ENCODE peak calls at places on chromosomes 16 and 17, in eight cellular contexts. Y is fibroblast of pulmonary artery, W is dorsolateral prefrontal cortex, G is AG09319, F is HFF-Myc, Q is IMR-90, K is stomach, V is CD14-positive monocyte. M is an unnamed sample.

GRCh38 chr16:28149016-28149888 is 62.5 kb downstream of the XPO6 start:
- DNase-seq in G (no peak), F (no peak), Y (no peak), K (no peak), W (no peak), V (no peak), Q (peak), M (peak)

GRCh38 chr17:47730681-47731080 is 2.4 kb upstream of the TBX21 start:
- DNase-seq in Y (no peak), K (no peak), W (no peak), F (no peak), V (no peak), G (no peak), Q (no peak), M (no peak)

GRCh38 chr17:41586863-41587495 is at the start of gene KRT14:
- DNase-seq in Q (no peak), W (no peak), G (no peak), K (no peak), Y (no peak), F (no peak), V (no peak), M (peak)

GRCh38 chr17:31917065-31917529 is 15.6 kb upstream of the UTP6 start:
- DNase-seq in W (no peak), K (peak), G (no peak), V (no peak), Q (no peak), F (no peak), Y (no peak), M (no peak)

GRCh38 chr17:19568016-19568350 is 34.3 kb downstream of the SLC47A1 start:
- DNase-seq in K (no peak), F (no peak), G (no peak), Q (no peak), V (no peak), Y (no peak), W (no peak), M (no peak)

GRCh38 chr17:16942141-16943031 is 29.5 kb downstream of the TNFRSF13B start:
- DNase-seq in G (no peak), F (no peak), V (no peak), W (peak), K (no peak), Q (peak), Y (no peak), M (no peak)

GRCh38 chr17:82320956-82321927 is 3.8 kb upstream of the CD7 start:
- DNase-seq in Y (peak), F (no peak), K (no peak), Q (no peak), W (no peak), G (no peak), V (no peak), M (peak)

GRCh38 chr17:44014133-44014436 is 678 bp downstream of the TMEM101 start:
- DNase-seq in Q (no peak), V (no peak), G (no peak), F (no peak), K (no peak), Y (no peak), W (no peak), M (no peak)

GRCh38 chr16:65120811-65121721 is 797 bp downstream of the CDH11 start:
- DNase-seq in V (no peak), Q (peak), F (no peak), G (no peak), Y (peak), W (peak), K (no peak), M (no peak)

GRCh38 chr17:49434821-49435581 is 20.3 kb upstream of the PHB1 start:
- DNase-seq in W (no peak), Q (peak), F (peak), V (no peak), Y (peak), K (peak), G (peak), M (peak)

GRCh38 chr16:88705076-88705684 is 1.0 kb downstream of the RNF166 start:
- DNase-seq in V (peak), W (no peak), F (no peak), Q (peak), Y (no peak), G (no peak), K (no peak), M (no peak)

GRCh38 chr17:61422869-61423268 is 23.2 kb downstream of the TBX2 start:
- DNase-seq in K (no peak), V (no peak), Q (no peak), Y (no peak), W (no peak), G (no peak), F (no peak), M (no peak)

GRCh38 chr17:37399404-37399803 is 7.2 kb downstream of the ACACA start:
- DNase-seq in K (no peak), W (no peak), Q (peak), G (no peak), Y (peak), V (no peak), F (no peak), M (peak)

GRCh38 chr17:63956296-63956920 is 16.3 kb downstream of the SCN4A start:
- DNase-seq in G (no peak), K (no peak), Q (peak), F (no peak), Y (peak), V (no peak), W (no peak), M (no peak)

GRCh38 chr17:70905796-70906195 is 736.5 kb downstream of the KCNJ2 start:
- DNase-seq in F (peak), G (peak), W (no peak), V (no peak), K (no peak), Y (peak), Q (peak), M (peak)

GRCh38 chr16:68247400-68247799 is 2.2 kb downstream of the PLA2G15 start:
- DNase-seq in W (no peak), Y (no peak), F (no peak), V (peak), K (no peak), G (no peak), Q (no peak), M (no peak)

GRCh38 chr17:33686171-33686570 is 393.1 kb upstream of the ASIC2 start:
- DNase-seq in K (no peak), Y (no peak), W (no peak), F (no peak), G (no peak), Q (no peak), V (no peak), M (no peak)

GRCh38 chr17:77436058-77436442 is 295.3 kb downstream of the SEC14L1 start:
- DNase-seq in Y (peak), Q (peak), W (no peak), V (no peak), F (no peak), G (no peak), K (no peak), M (no peak)

GRCh38 chr17:1362964-1363363 is 37.1 kb downstream of the YWHAE start:
- DNase-seq in W (no peak), K (no peak), F (no peak), Q (no peak), V (peak), G (no peak), Y (peak), M (peak)

GRCh38 chr16:30615358-30616076 is 5.3 kb upstream of the ZNF689 start:
- DNase-seq in Q (peak), F (no peak), G (no peak), V (peak), W (no peak), K (peak), Y (peak), M (peak)

DNA sequence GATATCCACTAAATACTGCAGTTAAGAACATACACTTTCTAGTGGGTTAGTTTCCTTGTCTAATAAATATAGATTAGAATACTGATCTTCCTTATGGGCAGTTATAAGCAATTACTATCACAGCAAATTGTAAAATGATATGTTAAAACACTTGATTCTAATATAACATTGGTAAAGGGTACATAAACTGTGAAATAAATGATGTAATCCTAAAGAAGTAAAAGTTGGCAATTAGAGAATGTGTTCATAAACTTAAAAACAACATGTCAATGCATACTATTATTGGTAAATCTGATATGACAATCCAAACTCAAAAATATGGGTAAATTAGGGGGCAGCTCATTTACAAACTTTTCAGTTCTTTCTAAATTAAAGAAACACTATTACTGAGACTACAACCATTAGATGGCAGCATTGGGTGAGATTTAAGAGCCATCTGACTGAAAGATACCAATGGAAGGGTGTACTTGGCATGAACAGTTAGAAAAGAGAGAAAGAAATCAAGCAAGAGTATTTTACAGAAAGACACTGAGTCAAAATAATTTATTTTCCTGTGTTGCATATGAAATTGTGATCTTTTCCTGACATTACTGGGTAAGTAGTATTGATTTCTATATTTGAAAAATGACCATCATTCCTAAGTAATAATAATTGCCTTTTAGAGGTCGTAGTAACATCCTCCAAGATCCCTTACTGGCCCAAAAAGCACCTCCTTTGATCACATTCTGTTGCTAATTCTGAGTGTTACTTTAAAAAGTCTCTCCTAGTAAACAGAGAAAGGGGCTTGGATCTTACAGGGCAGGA is 119.6 kb downstream of the SPAG9 start:
- DNase-seq in G (peak), K (no peak), V (no peak), W (no peak), F (peak), Y (peak), Q (peak), M (peak)
- TF ChIP-seq CTCF in G (peak), K (no peak), V (peak), W (peak), F (peak), Y (peak), Q (peak), M (peak)

GRCh38 chr16:86521236-86522197 is 11.2 kb downstream of the FOXF1 start:
- DNase-seq in W (no peak), V (no peak), K (no peak), F (no peak), G (no peak), Y (no peak), Q (no peak), M (no peak)
- TF ChIP-seq CTCF in W (no peak), V (no peak), K (no peak), F (no peak), G (no peak), Y (no peak), Q (no peak), M (no peak)

GRCh38 chr16:1782408-1783247 is at the start of the genes NUBP2 and SPSB3:
- DNase-seq in Q (peak), F (peak), W (peak), G (peak), V (peak), Y (peak), K (peak), M (peak)
- TF ChIP-seq CTCF in Q (no peak), F (no peak), W (no peak), G (no peak), V (no peak), Y (no peak), K (no peak), M (no peak)

GRCh38 chr16:11326737-11327276 is 18.5 kb upstream of the RMI2 start:
- DNase-seq in W (no peak), F (no peak), Q (no peak), Y (no peak), V (no peak), G (no peak), K (no peak), M (no peak)
- TF ChIP-seq CTCF in W (no peak), F (no peak), Q (no peak), Y (no peak), V (no peak), G (no peak), K (no peak), M (no peak)

GRCh38 chr16:54801445-54801844 is 129.2 kb upstream of the IRX5 start:
- DNase-seq in K (no peak), Y (no peak), F (no peak), W (no peak), Q (no peak), G (no peak), V (no peak), M (no peak)
- TF ChIP-seq CTCF in K (no peak), Y (no peak), F (no peak), W (no peak), Q (no peak), G (no peak), V (no peak), M (no peak)

GRCh38 chr16:66401610-66402009 is 25.5 kb upstream of the BEAN1 start:
- DNase-seq in V (no peak), Q (no peak), W (no peak), Y (no peak), G (no peak), K (no peak), F (no peak), M (no peak)

GRCh38 chr16:66400503-66401380 is 26.4 kb upstream of the BEAN1 start:
- DNase-seq in F (no peak), W (no peak), K (no peak), Q (no peak), G (no peak), V (no peak), Y (no peak), M (no peak)

GRCh38 chr16:66397736-66398433 is 29.2 kb upstream of the BEAN1 start:
- DNase-seq in K (no peak), Y (no peak), W (no peak), F (no peak), G (no peak), V (no peak), Q (no peak), M (no peak)

GRCh38 chr16:66399930-66400329 is 27.2 kb upstream of the BEAN1 start:
- DNase-seq in K (no peak), Q (no peak), W (no peak), F (no peak), V (no peak), G (no peak), Y (peak), M (no peak)

DNA sequence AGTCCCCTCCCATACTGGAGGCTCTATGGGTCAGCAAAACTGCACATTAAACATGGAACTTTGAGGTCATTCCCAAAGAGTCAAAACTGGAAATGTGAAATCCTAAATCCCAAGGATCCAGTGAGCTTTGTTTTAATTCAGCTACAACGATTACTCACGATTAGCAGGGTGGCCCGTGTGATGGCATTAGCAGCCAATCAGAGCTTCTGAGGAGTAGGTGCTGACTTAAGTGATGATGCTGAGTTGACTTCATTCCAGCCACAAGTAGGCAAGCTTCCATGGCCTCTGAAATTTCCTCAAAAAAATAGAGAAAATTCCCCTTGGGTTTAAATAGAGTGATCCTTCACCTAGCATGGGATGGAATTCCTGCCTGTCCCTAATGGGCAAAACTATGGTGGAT is 28.1 kb upstream of the BEAN1 start:
- DNase-seq in V (no peak), Y (peak), Q (peak), F (no peak), G (no peak), W (no peak), K (no peak), M (no peak)
- TF ChIP-seq CTCF in V (no peak), Y (no peak), Q (no peak), F (no peak), G (no peak), W (no peak), K (no peak), M (no peak)